ENCODE peak calls at places on chromosomes 5 and 9, in nine cellular contexts. J is natural killer cell, D is GM10248, B is fibroblast of mammary gland, L is endodermal cell, W is lower leg skin, A is BE2C, E is pancreas, C is prostate gland. M is an unnamed sample.

GRCh38 chr5:3024126-3024525 is 272.6 kb upstream of the IRX2 start:
- DNase-seq in J (no peak), D (no peak), B (no peak), L (no peak), W (no peak), A (no peak), E (no peak), C (no peak), M (no peak)

GRCh38 chr5:62124266-62124665 is 181.7 kb upstream of the KIF2A start:
- DNase-seq in J (no peak), D (no peak), B (no peak), L (no peak), W (no peak), A (no peak), E (no peak), C (no peak), M (no peak)

GRCh38 chr5:158050401-158050800 is 191.5 kb upstream of the CLINT1 start:
- DNase-seq in J (no peak), D (no peak), B (peak), L (no peak), W (no peak), A (no peak), E (no peak), C (no peak), M (no peak)

GRCh38 chr5:170885779-170886178 is 24.0 kb downstream of the RANBP17 start:
- DNase-seq in J (no peak), D (no peak), B (no peak), L (no peak), W (no peak), A (no peak), E (no peak), C (no peak), M (no peak)

GRCh38 chr5:158423623-158424200 is 564.8 kb upstream of the CLINT1 start:
- DNase-seq in J (no peak), D (no peak), B (peak), L (no peak), W (no peak), A (no peak), E (no peak), C (no peak), M (no peak)

GRCh38 chr5:126967808-126968466 is 62.4 kb downstream of the MARCHF3 start:
- DNase-seq in J (no peak), D (no peak), B (no peak), L (no peak), W (no peak), A (peak), E (no peak), C (no peak), M (no peak)

GRCh38 chr9:8223861-8224260 is 424.3 kb upstream of the DMAC1 start:
- DNase-seq in J (no peak), D (no peak), B (peak), L (no peak), W (no peak), A (no peak), E (no peak), C (no peak), M (no peak)

GRCh38 chr9:105921057-105921721 is 226.8 kb downstream of the TMEM38B start:
- DNase-seq in J (no peak), D (no peak), B (no peak), L (no peak), W (no peak), A (no peak), E (no peak), C (no peak), M (no peak)

GRCh38 chr5:124052201-124052600 is 540.2 kb downstream of the CSNK1G3 start:
- DNase-seq in J (no peak), D (no peak), B (no peak), L (no peak), W (no peak), A (no peak), E (no peak), C (no peak), M (no peak)

GRCh38 chr9:69919461-69920061 is 98.9 kb downstream of the CFAP95 start:
- DNase-seq in J (no peak), D (peak), B (peak), L (no peak), W (no peak), A (peak), E (no peak), C (no peak), M (no peak)

GRCh38 chr9:132892383-132892782 is 13.7 kb downstream of the SPACA9 start:
- DNase-seq in J (no peak), D (no peak), B (no peak), L (no peak), W (no peak), A (no peak), E (no peak), C (no peak), M (no peak)

GRCh38 chr9:130417602-130418001 is 27.2 kb upstream of the ASS1 start:
- DNase-seq in J (no peak), D (no peak), B (peak), L (peak), W (no peak), A (no peak), E (no peak), C (no peak), M (no peak)

GRCh38 chr9:76026796-76027195 is 136.3 kb downstream of the PCSK5 start:
- DNase-seq in J (no peak), D (no peak), B (no peak), L (no peak), W (no peak), A (no peak), E (no peak), C (no peak), M (no peak)

GRCh38 chr9:69122391-69123141 is 51.5 kb upstream of the TJP2 start:
- DNase-seq in J (no peak), D (no peak), B (peak), L (peak), W (peak), A (no peak), E (peak), C (peak), M (peak)

GRCh38 chr5:30600892-30601291 is 592.6 kb upstream of the CDH6 start:
- DNase-seq in J (no peak), D (no peak), B (no peak), L (no peak), W (no peak), A (no peak), E (no peak), C (no peak), M (no peak)

GRCh38 chr5:72412283-72413055 is 92.3 kb downstream of the PTCD2 start:
- DNase-seq in J (no peak), D (no peak), B (peak), L (no peak), W (no peak), A (no peak), E (no peak), C (no peak), M (no peak)

GRCh38 chr5:155193018-155193417 is 179.5 kb downstream of the KIF4B start:
- DNase-seq in J (no peak), D (no peak), B (no peak), L (no peak), W (no peak), A (no peak), E (no peak), C (no peak), M (no peak)

GRCh38 chr5:179211631-179212030 is 133.6 kb downstream of the ADAMTS2 start:
- DNase-seq in J (no peak), D (no peak), B (no peak), L (no peak), W (no peak), A (no peak), E (no peak), C (no peak), M (no peak)

GRCh38 chr5:179210478-179210877 is 134.8 kb downstream of the ADAMTS2 start:
- DNase-seq in J (no peak), D (no peak), B (no peak), L (no peak), W (no peak), A (no peak), E (no peak), C (no peak), M (no peak)

GRCh38 chr5:179214678-179215077 is 130.6 kb downstream of the ADAMTS2 start:
- DNase-seq in J (no peak), D (no peak), B (no peak), L (no peak), W (no peak), A (no peak), E (no peak), C (no peak), M (no peak)

GRCh38 chr5:179211076-179211475 is 134.2 kb downstream of the ADAMTS2 start:
- DNase-seq in J (no peak), D (no peak), B (peak), L (no peak), W (no peak), A (no peak), E (no peak), C (no peak), M (no peak)

DNA sequence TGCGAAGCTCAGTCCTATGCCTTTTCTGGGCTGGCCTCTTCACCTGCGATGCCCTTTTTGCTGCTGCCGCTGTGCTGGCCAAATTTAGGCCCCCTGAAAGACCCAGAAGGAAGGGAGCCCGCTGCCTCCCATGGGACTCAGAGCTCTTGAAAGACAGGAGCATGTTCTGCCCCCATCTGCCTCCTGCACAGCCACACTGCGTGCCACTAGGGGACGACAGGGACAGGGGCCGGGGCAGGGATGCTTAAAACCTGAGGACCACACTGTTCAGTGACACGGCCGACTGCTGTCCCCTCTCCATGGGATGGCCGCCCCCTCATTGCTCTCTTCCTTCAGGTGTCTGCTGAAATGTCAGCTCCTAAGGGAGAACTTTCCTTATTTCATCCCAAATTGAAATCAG is 132.4 kb downstream of the ADAMTS2 start:
- DNase-seq in J (no peak), D (no peak), B (no peak), L (no peak), W (no peak), A (no peak), E (no peak), C (no peak), M (no peak)
- TF ChIP-seq CTCF in J (no peak), D (no peak), B (peak), L (peak), W (no peak), A (no peak), E (no peak), C (no peak), M (no peak)

GRCh38 chr9:35164711-35165110 is 2.9 kb downstream of the UNC13B start:
- DNase-seq in J (no peak), D (no peak), B (peak), L (no peak), W (no peak), A (no peak), E (no peak), C (no peak), M (no peak)

GRCh38 chr9:35162605-35163315 is 951 bp downstream of the UNC13B start:
- DNase-seq in J (no peak), D (no peak), B (peak), L (no peak), W (no peak), A (no peak), E (no peak), C (no peak), M (no peak)

GRCh38 chr9:35163413-35163812 is 1.6 kb downstream of the UNC13B start:
- DNase-seq in J (no peak), D (no peak), B (no peak), L (no peak), W (no peak), A (no peak), E (no peak), C (no peak), M (no peak)

GRCh38 chr9:35158501-35159280 is 3.1 kb upstream of the UNC13B start:
- DNase-seq in J (no peak), D (no peak), B (no peak), L (no peak), W (no peak), A (no peak), E (no peak), C (no peak), M (no peak)

DNA sequence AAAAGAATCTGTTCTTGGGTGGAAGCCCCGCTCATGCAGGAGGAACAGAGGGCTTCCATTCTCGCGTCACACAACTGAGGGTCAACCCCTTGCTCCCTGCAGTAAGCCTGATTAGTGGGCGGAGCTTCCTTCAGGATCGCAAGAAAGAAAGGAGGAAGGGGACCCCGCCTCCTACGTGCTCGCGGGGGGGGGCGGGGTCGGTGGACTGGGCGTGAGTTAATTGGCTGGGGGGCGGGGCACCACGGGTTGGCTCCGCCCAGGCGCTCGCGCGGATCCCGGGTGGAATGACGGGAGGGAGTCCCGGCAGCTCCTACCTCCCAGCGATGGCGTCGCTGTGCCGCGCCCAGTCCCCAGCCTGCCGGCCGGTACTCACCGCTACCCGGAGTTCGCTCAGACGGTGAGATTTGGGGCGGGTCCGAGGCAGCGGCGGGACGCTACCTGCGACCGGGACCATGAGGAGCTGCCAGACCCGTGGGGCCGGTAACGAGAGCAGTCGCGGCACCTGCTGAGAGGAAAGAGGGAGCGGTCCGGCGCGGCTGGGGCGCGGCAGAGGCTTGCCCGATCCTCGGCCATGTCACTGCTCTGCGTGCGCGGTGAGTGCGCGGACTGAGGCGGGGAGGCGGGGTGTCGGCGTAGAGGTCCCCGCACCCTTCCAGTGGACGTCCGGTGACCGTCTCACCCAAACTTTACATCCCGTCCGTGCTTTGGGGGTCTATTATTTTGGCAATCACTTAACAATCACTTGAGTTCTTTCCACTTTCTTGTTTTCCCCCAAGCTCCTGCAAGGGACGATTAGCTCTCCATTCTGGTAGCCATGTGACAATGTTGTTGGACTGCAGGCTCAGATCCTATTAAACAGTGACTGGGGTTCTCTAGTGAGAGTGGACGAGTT is at the start of gene UNC13B:
- DNase-seq in J (peak), D (peak), B (peak), L (peak), W (peak), A (peak), E (peak), C (peak), M (peak)
- TF ChIP-seq CTCF in J (no peak), D (no peak), B (no peak), L (peak), W (no peak), A (peak), E (no peak), C (peak), M (no peak)

DNA sequence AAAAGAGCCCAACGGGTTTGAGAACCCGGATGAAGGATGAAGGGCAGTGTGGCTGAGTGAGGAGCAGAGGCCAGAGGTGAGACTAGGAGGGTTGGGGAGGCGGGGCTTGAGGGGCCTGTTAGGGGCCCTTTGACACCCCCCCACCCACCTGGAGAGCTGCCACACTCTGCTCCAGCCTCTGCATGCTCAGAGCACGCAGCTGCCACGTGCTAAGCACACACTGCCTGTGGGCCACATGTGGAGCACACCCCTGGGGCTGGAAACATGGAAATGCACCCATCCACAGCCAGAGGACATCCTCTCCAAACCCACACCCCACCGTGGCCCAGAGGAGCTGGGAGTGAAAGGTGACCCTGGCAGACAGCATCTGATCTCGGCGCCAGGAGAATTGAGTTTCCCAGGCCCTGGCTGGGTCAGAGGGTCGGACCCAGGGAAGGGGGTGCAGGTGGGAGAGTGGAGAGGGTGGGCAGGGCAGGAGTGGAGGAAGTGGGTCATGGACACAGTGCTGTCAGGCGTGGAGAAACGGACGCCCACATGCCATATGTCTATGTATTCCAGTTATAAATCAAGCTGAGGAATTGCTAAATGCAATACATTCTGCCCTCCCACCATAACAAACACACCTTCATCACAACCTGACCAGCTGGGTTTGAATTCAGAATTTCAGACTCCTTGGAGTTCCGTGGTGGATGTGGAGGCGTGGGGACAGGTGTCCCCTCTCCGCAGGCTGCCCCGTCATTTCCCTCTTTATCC is 5.9 kb downstream of the DNM1 start:
- DNase-seq in J (no peak), D (no peak), B (no peak), L (no peak), W (no peak), A (no peak), E (peak), C (no peak), M (no peak)
- TF ChIP-seq CTCF in J (no peak), D (no peak), B (no peak), L (no peak), W (no peak), A (no peak), E (no peak), C (no peak), M (no peak)

GRCh38 chr5:66169534-66169933 is 25.4 kb downstream of the SREK1 start:
- DNase-seq in J (no peak), D (no peak), B (no peak), L (no peak), W (no peak), A (no peak), E (no peak), C (no peak), M (no peak)

GRCh38 chr5:66170196-66170919 is 26.3 kb downstream of the SREK1 start:
- DNase-seq in J (no peak), D (no peak), B (peak), L (no peak), W (no peak), A (no peak), E (no peak), C (no peak), M (no peak)

GRCh38 chr5:66178799-66179198 is 34.7 kb downstream of the SREK1 start:
- DNase-seq in J (no peak), D (no peak), B (no peak), L (no peak), W (no peak), A (no peak), E (no peak), C (no peak), M (no peak)

GRCh38 chr5:66171349-66172344 is 27.5 kb downstream of the SREK1 start:
- DNase-seq in J (no peak), D (peak), B (peak), L (no peak), W (no peak), A (peak), E (no peak), C (peak), M (no peak)

DNA sequence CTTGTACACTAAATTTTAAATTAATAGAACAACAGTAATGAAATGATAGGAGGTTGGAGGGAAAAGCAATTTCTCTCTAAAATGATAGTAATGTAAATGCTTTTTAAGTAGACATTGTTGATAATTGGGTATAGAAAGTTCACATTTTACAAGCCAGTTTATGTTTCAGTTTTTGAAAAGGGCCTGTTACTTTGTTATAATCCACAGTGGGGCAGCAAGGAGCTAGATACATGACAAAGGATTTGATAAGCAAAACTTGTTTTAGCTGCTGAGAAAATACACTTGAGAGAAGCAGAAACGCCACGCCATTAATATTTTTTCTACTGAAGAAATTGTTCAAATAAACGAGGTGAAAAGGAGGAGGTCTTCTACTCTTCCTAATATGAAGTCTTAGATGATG is 30.2 kb downstream of the SREK1 start:
- DNase-seq in J (no peak), D (no peak), B (peak), L (no peak), W (no peak), A (no peak), E (no peak), C (no peak), M (no peak)
- TF ChIP-seq CTCF in J (peak), D (no peak), B (peak), L (peak), W (no peak), A (peak), E (no peak), C (peak), M (no peak)

DNA sequence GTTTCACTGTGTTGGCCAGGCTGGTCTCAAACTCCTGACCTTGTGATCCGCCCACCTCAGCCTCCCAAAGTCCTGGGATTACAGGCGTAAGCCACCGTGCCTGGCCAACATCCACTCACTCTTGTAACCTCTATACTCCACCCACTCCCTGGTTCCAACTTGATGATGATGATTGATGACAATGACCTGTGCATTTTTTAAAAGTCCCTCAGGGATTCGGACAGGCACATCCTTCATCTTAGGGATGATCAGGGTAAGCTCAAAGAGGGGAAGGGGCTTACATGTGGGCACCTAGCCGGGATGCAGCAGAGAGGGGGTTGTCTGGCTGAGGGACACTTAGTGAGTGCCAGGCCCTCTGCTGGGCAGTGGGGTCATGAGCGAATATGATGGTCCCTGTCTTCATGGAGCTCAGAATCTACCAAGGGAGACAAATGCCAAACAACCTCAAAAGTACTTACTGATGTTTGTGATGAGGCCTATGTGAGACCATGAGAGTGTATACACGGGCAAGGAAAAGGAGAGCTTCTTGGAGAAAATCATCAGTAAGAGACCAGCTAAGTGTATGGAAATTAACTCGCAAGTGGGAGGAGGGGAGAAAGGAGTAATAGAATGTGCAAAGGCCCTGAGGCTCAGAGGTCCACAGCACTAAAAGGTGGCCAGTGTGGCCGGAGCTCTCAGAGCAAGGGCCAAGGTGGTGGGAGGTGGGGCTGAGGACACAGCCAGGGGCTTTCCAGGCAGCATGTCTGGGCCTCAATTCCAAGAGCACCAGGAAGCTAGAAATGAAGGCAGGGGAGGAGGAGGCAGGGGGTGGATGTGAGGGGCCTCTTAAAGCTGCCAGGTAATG is 27.4 kb downstream of the LHX2 start:
- DNase-seq in J (no peak), D (no peak), B (no peak), L (no peak), W (no peak), A (no peak), E (no peak), C (no peak), M (no peak)
- TF ChIP-seq CTCF in J (no peak), D (no peak), B (peak), L (peak), W (no peak), A (peak), E (no peak), C (no peak), M (no peak)

M was measured in mesothelial cell of epicardium.